ENCODE peak calls at places on chromosomes 12 and 14, in eight cellular contexts. I is ELR; X is stimulated activated CD4-positive, alpha-beta T cell treated with anti-CD3 and anti-CD28 coated beads, Interleukin-15, amount 100 ng/mL, for 24 hours; Q is HCT116; C is prostate gland; Y is A172; O is astrocyte; G is H4. U is an unnamed sample.

GRCh38 chr14:62954165-62954564 is 91.1 kb downstream of the KCNH5 start:
- DNase-seq in O (no peak), I (no peak), C (no peak), X (no peak), G (no peak), Y (no peak), Q (no peak), U (no peak)

GRCh38 chr12:88931598-88931997 is 351.3 kb upstream of the KITLG start:
- DNase-seq in G (no peak), O (peak), X (no peak), C (no peak), I (no peak), Y (no peak), Q (peak), U (no peak)

GRCh38 chr12:90653051-90653450 is 301.9 kb downstream of the CCER1 start:
- DNase-seq in Y (no peak), I (peak), Q (no peak), G (no peak), C (no peak), X (no peak), O (peak), U (no peak)

GRCh38 chr12:92608418-92609091 is 94.2 kb upstream of the PLEKHG7 start:
- DNase-seq in C (no peak), O (peak), X (no peak), Q (peak), I (peak), Y (peak), G (peak), U (no peak)

GRCh38 chr12:64889434-64890216 is 65.2 kb downstream of the TBC1D30 start:
- DNase-seq in O (no peak), G (no peak), Y (no peak), C (peak), Q (no peak), X (no peak), I (peak), U (no peak)

GRCh38 chr14:99274346-99275221 is 2.6 kb upstream of the BCL11B start:
- DNase-seq in Q (peak), I (peak), C (peak), G (peak), Y (peak), X (peak), O (peak), U (peak)

GRCh38 chr12:122182887-122183587 is at the start of gene LRRC43:
- DNase-seq in G (no peak), O (peak), I (peak), Q (no peak), X (peak), Y (no peak), C (peak), U (peak)

GRCh38 chr12:26740991-26741390 is 92.0 kb downstream of the ITPR2 start:
- DNase-seq in I (no peak), O (no peak), G (no peak), X (no peak), Y (no peak), Q (no peak), C (no peak), U (no peak)

U was measured in thyroid gland.